ENCODE peak calls at places on chromosomes 4 and X, in ten cellular contexts. A is lower lobe of right lung; E is neural progenitor cell; Z is fibroblast of lung; X is effector memory CD4-positive, alpha-beta T cell; I is CD4-positive, alpha-beta memory T cell; U is OCI-LY7; H is cardiac muscle cell; Y is aorta; R is hepatocyte. J is an unnamed sample. For H3K36me3 and H3K4me1, the result is how much of the 10 kb centered on the place peaks cover.

GRCh38 chr4:125198916-125199315 is 115.8 kb upstream of the FAT4 start:
- DNase-seq in Y (no peak), I (no peak), A (no peak), U (no peak), R (no peak), H (no peak), X (no peak), Z (peak), E (no peak), J (no peak)

GRCh38 chrX:18676470-18676869 is 4.6 kb upstream of the RS1 start:
- DNase-seq in R (peak), E (peak), U (no peak), Y (no peak), A (no peak), H (peak), X (no peak), Z (peak), I (no peak), J (peak)

GRCh38 chrX:38278682-38279081 is 48.6 kb downstream of the RPGR start:
- DNase-seq in R (no peak), X (no peak), Y (no peak), E (no peak), H (no peak), Z (peak), I (no peak), U (no peak), A (no peak), J (no peak)

GRCh38 chr4:26701786-26702227 is 117.9 kb downstream of the TBC1D19 start:
- DNase-seq in Z (peak), Y (no peak), X (no peak), U (no peak), A (no peak), I (no peak), H (no peak), R (no peak), E (no peak), J (no peak)

GRCh38 chrX:113274801-113275200 is 434.2 kb upstream of the AMOT start:
- DNase-seq in X (no peak), Y (no peak), Z (peak), H (no peak), I (no peak), U (no peak), R (no peak), A (no peak), E (no peak), J (no peak)

GRCh38 chrX:21996872-21997271 is 35.3 kb upstream of the PHEX start:
- DNase-seq in X (no peak), Y (no peak), U (no peak), H (no peak), I (no peak), R (no peak), A (no peak), Z (peak), E (no peak), J (no peak)

GRCh38 chr4:162061214-162061613 is 102.6 kb downstream of the FSTL5 start:
- DNase-seq in U (no peak), Y (no peak), I (no peak), X (no peak), E (peak), Z (peak), A (no peak), H (peak), R (peak), J (no peak)

GRCh38 chr4:112075129-112075753 is 70.0 kb upstream of the FAM241A start:
- DNase-seq in H (peak), U (peak), R (peak), Y (no peak), X (no peak), Z (peak), E (peak), I (peak), A (no peak), J (peak)

GRCh38 chr4:52877694-52878093 is 15.6 kb downstream of the RASL11B start:
- DNase-seq in U (no peak), Z (peak), E (peak), H (no peak), A (no peak), X (no peak), Y (no peak), R (no peak), I (no peak), J (no peak)

GRCh38 chrX:108735680-108736508 is 469 bp downstream of the IRS4 start:
- DNase-seq in R (peak), Y (peak), H (peak), U (no peak), E (peak), I (no peak), X (no peak), A (no peak), Z (peak), J (no peak)

GRCh38 chrX:48685416-48685815 is 1.8 kb downstream of the WAS start:
- DNase-seq in R (no peak), X (no peak), E (no peak), I (no peak), A (no peak), U (no peak), Z (no peak), H (no peak), Y (peak), J (no peak)

GRCh38 chr4:35963969-35964515 is 280.3 kb downstream of the ARAP2 start:
- DNase-seq in A (no peak), H (no peak), E (no peak), I (no peak), U (no peak), Y (no peak), Z (peak), X (no peak), R (no peak), J (no peak)

GRCh38 chrX:152642931-152643525 is 5.3 kb downstream of the GABRQ start:
- DNase-seq in U (no peak), R (no peak), E (no peak), Z (no peak), Y (no peak), H (no peak), I (no peak), X (no peak), A (no peak), J (no peak)

GRCh38 chr4:77817304-77818076 is 1.7 kb downstream of the CNOT6L start:
- DNase-seq in E (no peak), Y (no peak), A (no peak), X (no peak), R (peak), Z (peak), H (no peak), I (peak), U (peak), J (no peak)

GRCh38 chrX:65688403-65688881 is 21.0 kb downstream of the MSN start:
- DNase-seq in R (no peak), U (peak), X (no peak), Z (peak), H (no peak), E (no peak), I (no peak), A (no peak), Y (no peak), J (no peak)

GRCh38 chr4:186623546-186623945 is 68.2 kb upstream of the MTNR1A start:
- DNase-seq in Z (peak), I (no peak), Y (no peak), H (no peak), U (no peak), E (no peak), X (no peak), A (no peak), R (no peak), J (no peak)

GRCh38 chrX:47285762-47286320 is 53.0 kb downstream of the USP11 start:
- DNase-seq in Z (peak), H (no peak), U (no peak), I (no peak), X (no peak), E (no peak), A (no peak), R (no peak), Y (no peak), J (no peak)

DNA sequence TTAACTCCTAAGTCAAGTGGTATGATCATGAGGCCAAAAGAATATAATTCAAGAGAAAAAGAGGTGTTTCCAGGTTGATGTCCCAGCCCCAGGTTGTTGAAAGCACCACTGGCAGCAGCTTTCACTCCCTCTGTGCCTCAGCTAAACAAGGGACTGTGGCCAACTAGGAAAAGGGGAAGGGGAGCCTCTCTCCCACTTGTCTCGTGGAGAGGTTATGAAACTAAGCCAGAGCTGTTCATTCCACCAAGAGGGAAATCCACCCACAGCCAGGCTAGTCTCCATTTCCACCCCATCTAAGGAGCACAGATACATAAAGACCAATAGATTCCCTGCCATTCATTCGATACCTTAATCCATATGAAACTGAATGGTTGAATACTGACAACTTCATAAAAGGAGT is 8.1 kb downstream of the ANXA5 start:
- DNase-seq in R (no peak), I (no peak), H (no peak), E (no peak), Y (no peak), U (no peak), Z (no peak), X (no peak), A (no peak), J (no peak)
- H3K36me3 ChIP-seq in R (under half), I (under half), H (under half), E (under half), Y (under half), U (under half), Z (under half), X (under half), A (under half), J (under half)

GRCh38 chr4:78862314-78862737 is 76.9 kb downstream of the PAQR3 start:
- DNase-seq in Y (no peak), E (no peak), R (peak), I (no peak), U (no peak), H (no peak), A (no peak), Z (no peak), X (no peak), J (peak)
- H3K4me1 ChIP-seq in Y (under half), E (under half), R (under half), I (under half), U (under half), H (under half), A (under half), Z (under half), X (under half), J (under half)

DNA sequence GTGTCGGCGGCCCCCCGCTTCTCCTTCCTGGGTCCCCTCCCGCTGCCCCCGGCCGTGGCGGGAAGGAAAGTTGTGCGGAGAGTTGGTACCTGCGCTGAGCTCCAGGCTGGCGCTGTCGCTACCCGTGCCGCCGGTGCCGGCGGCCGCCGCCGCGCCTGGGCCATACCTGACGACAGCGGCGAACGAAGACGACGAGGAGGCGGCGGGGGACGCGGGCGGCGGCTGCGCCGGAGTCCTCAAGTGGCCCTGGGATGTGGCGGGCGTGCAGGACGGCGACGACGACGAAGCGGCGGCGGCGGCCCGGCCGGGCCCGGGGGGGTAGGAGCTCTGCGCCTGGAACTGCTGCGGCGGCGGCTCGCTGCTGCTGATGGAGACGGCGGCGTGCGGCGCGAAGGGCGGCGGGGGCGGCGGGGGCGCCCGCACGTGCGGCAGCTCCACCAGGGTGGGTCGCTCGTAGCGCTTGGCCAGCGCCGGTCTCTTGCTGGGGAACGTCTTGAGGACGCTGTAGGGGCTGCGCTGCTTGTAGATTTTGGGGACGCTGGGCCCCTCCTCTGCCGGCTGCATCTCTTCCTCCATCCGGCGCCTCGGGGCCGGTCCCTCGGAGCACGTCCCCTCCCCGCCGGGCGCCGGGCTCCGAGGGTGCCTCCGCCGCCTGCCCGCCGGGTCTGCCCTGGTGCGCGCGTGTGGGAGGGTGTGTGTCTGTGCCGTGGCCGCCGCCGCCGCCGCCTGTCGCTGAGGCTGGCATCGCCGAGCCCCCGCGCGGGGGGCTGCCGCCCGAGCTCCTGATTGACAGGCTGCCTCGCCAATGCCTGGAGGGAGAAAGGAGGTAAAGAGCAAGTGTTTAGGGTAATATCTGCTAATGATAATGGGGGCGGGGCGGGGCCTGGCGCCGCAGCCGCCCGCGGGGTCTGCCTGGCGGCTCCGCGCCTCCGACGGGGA is 618 bp downstream of the BEND4 start:
- DNase-seq in H (peak), U (peak), R (peak), E (peak), Y (no peak), A (no peak), X (no peak), I (no peak), Z (no peak), J (no peak)
- H3K4me3 ChIP-seq in H (peak), U (peak), R (peak), E (peak), Y (peak), A (peak), X (peak), I (no peak), Z (peak), J (no peak)

DNA sequence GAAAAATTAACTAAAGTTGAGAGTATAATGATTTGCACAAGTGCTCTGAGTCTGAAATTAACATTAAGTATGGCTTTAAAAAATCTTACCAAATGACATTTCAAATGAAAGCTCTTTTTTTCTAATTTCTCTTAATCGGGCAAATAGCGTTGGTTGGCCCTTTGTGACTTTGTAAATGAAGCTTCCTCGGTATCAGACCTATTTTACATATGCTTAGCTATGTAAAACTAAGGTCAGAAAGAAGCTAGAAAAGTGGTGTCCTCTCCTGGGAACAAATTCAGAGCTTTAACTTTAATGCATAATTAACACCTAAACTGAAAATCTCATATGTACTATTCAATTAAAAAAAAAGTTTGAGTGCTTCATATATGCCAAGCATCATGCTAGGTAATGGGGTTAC is 62.7 kb downstream of the N4BP2 start:
- DNase-seq in Y (no peak), Z (no peak), R (no peak), U (no peak), X (no peak), E (no peak), I (no peak), A (no peak), H (no peak), J (no peak)
- H3K36me3 ChIP-seq in Y (under half), Z (under half), R (under half), U (under half), X (under half), E (under half), I (under half), A (under half), H (under half), J (under half)

GRCh38 chr4:139763205-139763604 is 97.6 kb downstream of the MGST2 start:
- DNase-seq in H (no peak), A (no peak), U (no peak), Y (no peak), Z (no peak), E (peak), I (no peak), R (no peak), X (no peak), J (no peak)
- H3K4me1 ChIP-seq in H (half or more), A (under half), U (under half), Y (under half), Z (under half), E (under half), I (under half), R (under half), X (under half), J (under half)

GRCh38 chrX:42490111-42490510 is 287.9 kb downstream of the PPP1R2C start:
- DNase-seq in Y (no peak), A (no peak), E (no peak), H (no peak), R (no peak), I (no peak), Z (no peak), X (no peak), U (no peak), J (no peak)
- H3K4me3 ChIP-seq in Y (no peak), A (no peak), E (no peak), H (no peak), R (no peak), I (no peak), Z (no peak), X (no peak), U (no peak), J (no peak)